ENCODE peak calls at places on chromosomes 4 and X, in nine cellular contexts. P is suprapubic skin, A is brain microvascular endothelial cell, I is Peyer's patch, Z is small intestine, N is RWPE2, W is GM23248, U is hepatocyte, M is HepG2. L is an unnamed sample.

GRCh38 chrX:112642349-112642748 is 37.4 kb downstream of the LHFPL1 start:
- DNase-seq in P (no peak), A (peak; percentile 55), I (peak; percentile 59), Z (peak; percentile 32), N (no peak), W (peak; percentile 63), U (peak; percentile 77), M (peak; percentile 11), L (peak; percentile 72)

GRCh38 chr4:182510836-182511235 is 267.6 kb downstream of the TENM3 start:
- DNase-seq in P (no peak), A (no peak), I (no peak), Z (no peak), N (no peak), W (no peak), U (no peak), M (no peak), L (peak; percentile 70)

GRCh38 chr4:151117371-151117962 is 18.0 kb downstream of the RPS3A start:
- DNase-seq in P (no peak), A (peak; percentile 71), I (peak; percentile 80), Z (peak; percentile 81), N (no peak), W (peak; percentile 80), U (peak; percentile 82), M (peak; percentile 78), L (peak; percentile 81)

GRCh38 chrX:56763556-56764152 is 34.6 kb downstream of the NBDY start:
- DNase-seq in P (peak; percentile 87), A (peak; percentile 16), I (peak; percentile 92), Z (no peak), N (no peak), W (no peak), U (no peak), M (peak; percentile 15), L (no peak)

GRCh38 chr4:53653484-53654053 is 62.3 kb upstream of the LNX1 start:
- DNase-seq in P (no peak), A (peak; percentile 2), I (peak; percentile 53), Z (peak; percentile 91), N (no peak), W (peak; percentile 28), U (peak; percentile 52), M (no peak), L (peak; percentile 31)

GRCh38 chrX:2867191-2867590 is 38.5 kb downstream of the GYG2 start:
- DNase-seq in P (no peak), A (no peak), I (no peak), Z (no peak), N (no peak), W (no peak), U (no peak), M (no peak), L (no peak)

GRCh38 chrX:65596270-65596669 is 61.7 kb upstream of the LAS1L start:
- DNase-seq in P (no peak), A (peak; percentile 22), I (peak; percentile 77), Z (peak; percentile 45), N (no peak), W (peak; percentile 78), U (no peak), M (no peak), L (peak; percentile 50)

GRCh38 chr4:43130228-43131021 is 237.9 kb downstream of the GRXCR1 start:
- DNase-seq in P (no peak), A (no peak), I (no peak), Z (no peak), N (no peak), W (no peak), U (no peak), M (no peak), L (no peak)

GRCh38 chr4:42280327-42281095 is 116.8 kb upstream of the SHISA3 start:
- DNase-seq in P (no peak), A (peak; percentile 31), I (no peak), Z (peak; percentile 14), N (no peak), W (peak; percentile 63), U (peak; percentile 37), M (no peak), L (peak; percentile 44)

GRCh38 chrX:11968470-11968869 is 169.8 kb upstream of the FRMPD4 start:
- DNase-seq in P (no peak), A (no peak), I (no peak), Z (no peak), N (no peak), W (no peak), U (peak; percentile 20), M (peak; percentile 1), L (peak; percentile 79)

GRCh38 chr4:82524570-82525152 is 37.1 kb downstream of the TMEM150C start:
- DNase-seq in P (no peak), A (no peak), I (no peak), Z (no peak), N (no peak), W (no peak), U (peak; percentile 18), M (peak; percentile 54), L (peak; percentile 89)

GRCh38 chrX:19625612-19626011 is 110.3 kb upstream of the MAP3K15 start:
- DNase-seq in P (no peak), A (no peak), I (peak; percentile 64), Z (peak; percentile 3), N (no peak), W (peak; percentile 50), U (no peak), M (no peak), L (peak; percentile 30)

GRCh38 chrX:6526564-6526963 is 8.4 kb downstream of the VCX3A start:
- DNase-seq in P (no peak), A (no peak), I (no peak), Z (no peak), N (no peak), W (no peak), U (no peak), M (no peak), L (no peak)

GRCh38 chr4:121829511-121829910 is 5.8 kb upstream of the CCNA2 start:
- DNase-seq in P (no peak), A (no peak), I (no peak), Z (no peak), N (no peak), W (peak; percentile 11), U (no peak), M (no peak), L (no peak)
- H3K27me3 ChIP-seq in P (no peaks in the 10 kb centered on the region), A (no peaks in the 10 kb centered on the region), I (no peaks in the 10 kb centered on the region), Z (no peaks in the 10 kb centered on the region), N (no peaks in the 10 kb centered on the region), W (no peaks in the 10 kb centered on the region), U (no peaks in the 10 kb centered on the region), M (no peaks in the 10 kb centered on the region), L (no peaks in the 10 kb centered on the region)

GRCh38 chrX:132648870-132649269 is 160.0 kb upstream of the MBNL3 start:
- DNase-seq in P (no peak), A (no peak), I (no peak), Z (no peak), N (no peak), W (peak; percentile 67), U (no peak), M (no peak), L (no peak)

GRCh38 chrX:132652871-132653270 is 164.0 kb upstream of the MBNL3 start:
- DNase-seq in P (no peak), A (no peak), I (no peak), Z (no peak), N (no peak), W (peak; percentile 26), U (no peak), M (no peak), L (no peak)

GRCh38 chrX:132651411-132652086 is 162.7 kb upstream of the MBNL3 start:
- DNase-seq in P (no peak), A (no peak), I (no peak), Z (no peak), N (no peak), W (peak; percentile 56), U (no peak), M (no peak), L (peak; percentile 25)
- H3K27me3 ChIP-seq in P (no peaks in the 10 kb centered on the region), A (no peaks in the 10 kb centered on the region), I (no peaks in the 10 kb centered on the region), Z (no peaks in the 10 kb centered on the region), N (no peaks in the 10 kb centered on the region), W (no peaks in the 10 kb centered on the region), U (no peaks in the 10 kb centered on the region), M (no peaks in the 10 kb centered on the region), L (no peaks in the 10 kb centered on the region)

GRCh38 chrX:124796989-124797388 is 450.6 kb downstream of the SH2D1A start:
- DNase-seq in P (no peak), A (no peak), I (no peak), Z (no peak), N (no peak), W (no peak), U (no peak), M (no peak), L (no peak)

GRCh38 chrX:124791492-124792095 is 445.2 kb downstream of the SH2D1A start:
- DNase-seq in P (no peak), A (no peak), I (no peak), Z (no peak), N (no peak), W (no peak), U (no peak), M (no peak), L (no peak)
- H3K27me3 ChIP-seq in P (no peaks in the 10 kb centered on the region), A (no peaks in the 10 kb centered on the region), I (no peaks in the 10 kb centered on the region), Z (no peaks in the 10 kb centered on the region), N (no peaks in the 10 kb centered on the region), W (no peaks in the 10 kb centered on the region), U (no peaks in the 10 kb centered on the region), M (no peaks in the 10 kb centered on the region), L (no peaks in the 10 kb centered on the region)

GRCh38 chr4:40628888-40629287 is 776 bp downstream of the RBM47 start:
- DNase-seq in P (no peak), A (no peak), I (no peak), Z (peak; percentile 52), N (no peak), W (peak; percentile 22), U (no peak), M (no peak), L (peak; percentile 36)

GRCh38 chr4:40629401-40630334 is at the start of gene RBM47:
- DNase-seq in P (peak; percentile 79), A (peak; percentile 4), I (peak; percentile 86), Z (peak; percentile 69), N (peak; percentile 77), W (peak; percentile 76), U (peak; percentile 90), M (no peak), L (peak; percentile 92)

GRCh38 chr4:40623707-40624106 is 6.0 kb downstream of the RBM47 start:
- DNase-seq in P (no peak), A (no peak), I (no peak), Z (no peak), N (no peak), W (no peak), U (no peak), M (no peak), L (no peak)

GRCh38 chr4:40627540-40627939 is 2.1 kb downstream of the RBM47 start:
- DNase-seq in P (no peak), A (no peak), I (no peak), Z (no peak), N (no peak), W (no peak), U (no peak), M (no peak), L (no peak)

DNA sequence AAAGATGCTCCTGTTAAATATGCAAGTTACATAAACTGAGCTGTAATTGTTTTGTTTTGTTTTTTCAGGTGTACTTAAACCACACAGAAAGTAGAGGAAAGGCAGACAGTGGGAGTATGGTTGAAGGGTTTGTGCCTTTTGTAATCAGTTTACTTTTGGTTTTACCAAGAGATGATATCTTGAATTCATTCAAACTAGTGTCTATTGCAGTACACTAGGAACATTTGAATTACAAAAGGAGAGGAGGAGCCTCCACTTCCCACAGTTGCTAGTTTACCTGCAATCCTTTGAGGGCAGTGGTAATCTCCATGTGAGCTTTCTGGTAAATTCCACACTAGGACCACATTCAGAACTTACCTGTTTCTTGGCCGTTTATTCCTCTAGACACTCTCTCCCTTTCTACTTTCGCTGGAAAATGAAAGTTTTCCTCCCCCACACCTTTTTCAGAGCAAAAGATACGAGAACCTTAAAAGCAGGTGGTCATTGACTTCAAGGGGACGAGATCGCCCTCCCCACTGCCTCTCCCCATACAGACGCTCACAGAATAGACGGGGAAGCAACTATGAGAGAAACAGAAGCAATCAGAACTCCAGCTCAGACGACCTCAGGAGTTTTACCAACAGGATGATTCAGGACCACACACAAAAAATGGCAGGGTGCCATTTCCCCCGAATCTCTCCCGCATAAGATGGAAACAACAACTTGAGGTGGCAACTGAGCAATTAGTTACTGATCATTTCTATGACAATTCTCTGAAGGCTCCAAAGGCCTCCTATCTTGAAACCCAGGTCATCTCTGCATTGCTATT is 3.3 kb downstream of the RBM47 start:
- DNase-seq in P (no peak), A (peak; percentile 4), I (no peak), Z (no peak), N (no peak), W (peak; percentile 12), U (no peak), M (no peak), L (peak; percentile 47)
- H3K27me3 ChIP-seq in P (no peaks in the 10 kb centered on the region), A (peaks cover 2% of the 10 kb centered on the region), I (no peaks in the 10 kb centered on the region), Z (no peaks in the 10 kb centered on the region), N (no peaks in the 10 kb centered on the region), W (no peaks in the 10 kb centered on the region), U (no peaks in the 10 kb centered on the region), M (peaks cover 1% of the 10 kb centered on the region), L (no peaks in the 10 kb centered on the region)